ENCODE peak calls at places on chromosomes 1 and 21, in seven cellular contexts. H is heart right ventricle, Q is mesendoderm, B is cardiac fibroblast, I is kidney epithelial cell, A is endothelial cell of umbilical vein, L is fibroblast of lung. T is an unnamed sample.

GRCh38 chr1:70941563-70941962 is 106.1 kb downstream of the PTGER3 start:
- DNase-seq in H (no peak), Q (no peak), B (no peak), I (no peak), A (no peak), L (no peak), T (no peak)

GRCh38 chr1:222627232-222627631 is 9.3 kb downstream of the MIA3 start:
- DNase-seq in H (peak; percentile 7), Q (no peak), B (peak; percentile 89), I (no peak), A (peak; percentile 37), L (peak; percentile 73), T (peak; percentile 62)

GRCh38 chr1:199089393-199090122 is 450.7 kb downstream of the PTPRC start:
- DNase-seq in H (no peak), Q (no peak), B (no peak), I (no peak), A (no peak), L (no peak), T (peak; percentile 18)

GRCh38 chr1:58780586-58781452 is 3.0 kb downstream of the JUN start:
- DNase-seq in H (no peak), Q (peak; percentile 57), B (peak; percentile 50), I (no peak), A (peak; percentile 38), L (peak; percentile 36), T (no peak)

GRCh38 chr1:186965847-186966246 is 137.1 kb downstream of the PLA2G4A start:
- DNase-seq in H (no peak), Q (no peak), B (no peak), I (no peak), A (no peak), L (no peak), T (no peak)

GRCh38 chr21:43345746-43346409 is 81.1 kb downstream of the SIK1 start:
- DNase-seq in H (no peak), Q (no peak), B (peak; percentile 93), I (no peak), A (peak; percentile 50), L (peak; percentile 68), T (peak; percentile 78)

GRCh38 chr21:27365394-27365793 is 398.5 kb upstream of the ADAMTS5 start:
- DNase-seq in H (no peak), Q (no peak), B (no peak), I (no peak), A (no peak), L (peak; percentile 54), T (no peak)

GRCh38 chr1:17265162-17265561 is 16.3 kb downstream of the PADI3 start:
- DNase-seq in H (no peak), Q (peak; percentile 74), B (no peak), I (no peak), A (no peak), L (peak; percentile 30), T (no peak)

GRCh38 chr1:84834419-84835064 is 58.5 kb downstream of the LPAR3 start:
- DNase-seq in H (no peak), Q (no peak), B (peak; percentile 61), I (no peak), A (peak; percentile 62), L (peak; percentile 74), T (peak; percentile 53)

GRCh38 chr21:44443891-44444285 is 11.4 kb upstream of the LRRC3 start:
- DNase-seq in H (no peak), Q (no peak), B (no peak), I (no peak), A (no peak), L (no peak), T (no peak)

GRCh38 chr1:197029749-197030148 is 37.3 kb downstream of the F13B start:
- DNase-seq in H (no peak), Q (no peak), B (no peak), I (no peak), A (peak; percentile 17), L (no peak), T (no peak)

GRCh38 chr1:113088972-113089371 is 16.0 kb downstream of the LRIG2 start:
- DNase-seq in H (no peak), Q (no peak), B (no peak), I (no peak), A (no peak), L (peak; percentile 42), T (no peak)

GRCh38 chr21:17139696-17140095 is 373.1 kb upstream of the CXADR start:
- DNase-seq in H (no peak), Q (no peak), B (no peak), I (no peak), A (peak; percentile 23), L (no peak), T (no peak)

GRCh38 chr1:10613340-10613739 is 138.6 kb downstream of the PEX14 start:
- DNase-seq in H (no peak), Q (no peak), B (no peak), I (no peak), A (no peak), L (no peak), T (no peak)

GRCh38 chr1:24929876-24930702 is at the start of gene RUNX3:
- DNase-seq in H (no peak), Q (peak; percentile 54), B (no peak), I (no peak), A (no peak), L (no peak), T (no peak)

GRCh38 chr1:9437931-9438330 is 101.3 kb upstream of the SLC25A33 start:
- DNase-seq in H (peak; percentile 42), Q (peak; percentile 70), B (peak; percentile 38), I (no peak), A (no peak), L (peak; percentile 67), T (no peak)

GRCh38 chr1:54355931-54356679 is 50.1 kb downstream of the SSBP3 start:
- DNase-seq in H (no peak), Q (peak; percentile 92), B (no peak), I (no peak), A (no peak), L (no peak), T (no peak)

GRCh38 chr21:17105972-17106371 is 406.9 kb upstream of the CXADR start:
- DNase-seq in H (no peak), Q (no peak), B (no peak), I (no peak), A (no peak), L (no peak), T (no peak)

GRCh38 chr1:184958554-184959353 is 15.6 kb downstream of the NIBAN1 start:
- DNase-seq in H (no peak), Q (no peak), B (peak; percentile 60), I (no peak), A (no peak), L (no peak), T (no peak)

GRCh38 chr1:170096806-170097340 is 22.4 kb upstream of the KIFAP3 start:
- DNase-seq in H (no peak), Q (no peak), B (no peak), I (no peak), A (no peak), L (no peak), T (no peak)

GRCh38 chr1:184597652-184598357 is 156.9 kb downstream of the EDEM3 start:
- DNase-seq in H (no peak), Q (no peak), B (peak; percentile 37), I (no peak), A (peak; percentile 20), L (no peak), T (no peak)

GRCh38 chr1:105492941-105493340 is 1563.5 kb upstream of the PRMT6 start:
- DNase-seq in H (no peak), Q (no peak), B (peak; percentile 17), I (no peak), A (no peak), L (no peak), T (peak; percentile 26)

GRCh38 chr1:162023547-162024501 is at the start of gene OLFML2B:
- DNase-seq in H (peak; percentile 61), Q (peak; percentile 68), B (peak; percentile 80), I (peak; percentile 79), A (peak; percentile 70), L (peak; percentile 82), T (peak; percentile 63)

GRCh38 chr1:211578640-211579433 is at the start of gene SLC30A1:
- DNase-seq in H (peak; percentile 100), Q (peak; percentile 98), B (peak; percentile 99), I (peak; percentile 87), A (peak; percentile 98), L (peak; percentile 98), T (peak; percentile 93)

GRCh38 chr1:211577277-211577825 is 1.6 kb downstream of the SLC30A1 start:
- DNase-seq in H (no peak), Q (no peak), B (no peak), I (no peak), A (no peak), L (no peak), T (no peak)

GRCh38 chr1:211577826-211578639 is 928 bp downstream of the SLC30A1 start:
- DNase-seq in H (peak; percentile 63), Q (peak; percentile 90), B (peak; percentile 66), I (no peak), A (peak; percentile 74), L (peak; percentile 59), T (no peak)

GRCh38 chr1:211574705-211575104 is 4.3 kb downstream of the SLC30A1 start:
- DNase-seq in H (no peak), Q (peak; percentile 5), B (no peak), I (no peak), A (peak; percentile 38), L (peak; percentile 28), T (no peak)

DNA sequence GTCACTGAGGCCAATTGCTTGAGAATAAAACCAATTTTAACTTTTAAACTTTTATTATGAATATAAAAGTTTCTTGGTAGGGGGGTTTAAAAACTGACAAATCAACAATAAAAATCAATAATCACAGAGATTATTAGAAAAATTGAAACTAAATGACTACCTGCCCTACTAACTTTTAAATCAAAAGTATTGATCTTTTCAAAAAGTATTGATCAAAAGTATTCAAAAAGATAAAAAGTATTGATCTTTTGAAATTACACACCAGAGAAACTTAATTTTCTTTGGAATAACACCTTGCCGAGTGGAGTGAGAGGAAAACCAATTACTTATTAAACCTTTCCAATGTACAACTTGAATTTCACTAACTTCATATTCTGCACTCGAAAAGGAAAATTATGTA is 2.2 kb downstream of the SLC30A1 start:
- DNase-seq in H (no peak), Q (no peak), B (no peak), I (no peak), A (no peak), L (no peak), T (no peak)
- H3K4me3 ChIP-seq in H (peak overlapping the region; percentile 91), Q (no peak overlapping the region), B (peak overlapping the region; percentile 97), I (peak overlapping the region; percentile 97), A (peak overlapping the region; percentile 74), L (peak overlapping the region; percentile 95), T (peak overlapping the region; percentile 89)

DNA sequence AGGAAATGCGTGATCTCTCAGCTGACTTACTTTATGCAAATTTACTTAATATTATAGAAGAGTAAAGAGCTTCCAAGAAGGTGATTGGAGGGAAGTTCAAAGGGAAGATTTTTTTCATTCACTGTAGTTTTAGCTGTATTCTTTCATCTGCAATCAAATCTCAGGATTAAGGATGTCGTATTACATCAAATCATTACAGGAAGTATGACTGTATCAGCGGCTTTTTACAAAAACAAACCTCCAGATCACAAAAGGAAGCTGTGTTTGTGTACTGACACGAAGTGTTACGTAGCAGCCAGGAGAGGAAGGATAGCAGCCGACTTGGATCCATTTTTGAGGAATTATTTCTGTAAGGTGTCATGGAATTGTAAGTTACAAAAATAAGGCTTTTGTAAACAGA is 49.6 kb downstream of the KCNJ15 start:
- DNase-seq in H (no peak), Q (no peak), B (peak; percentile 71), I (no peak), A (peak; percentile 90), L (peak; percentile 89), T (peak; percentile 78)
- H3K4me3 ChIP-seq in H (no peak overlapping the region), Q (no peak overlapping the region), B (no peak overlapping the region), I (no peak overlapping the region), A (no peak overlapping the region), L (peak overlapping the region; percentile 25), T (no peak overlapping the region)

GRCh38 chr1:42946120-42947009 is 12.3 kb downstream of the SLC2A1 start:
- DNase-seq in H (no peak), Q (no peak), B (no peak), I (no peak), A (no peak), L (no peak), T (no peak)
- H3K4me3 ChIP-seq in H (no peak overlapping the region), Q (no peak overlapping the region), B (no peak overlapping the region), I (no peak overlapping the region), A (no peak overlapping the region), L (no peak overlapping the region), T (no peak overlapping the region)

GRCh38 chr1:206719169-206719839 is 34.6 kb downstream of the MAPKAPK2 start:
- DNase-seq in H (no peak), Q (no peak), B (no peak), I (no peak), A (no peak), L (no peak), T (no peak)
- H3K4me3 ChIP-seq in H (no peak overlapping the region), Q (no peak overlapping the region), B (no peak overlapping the region), I (no peak overlapping the region), A (no peak overlapping the region), L (no peak overlapping the region), T (no peak overlapping the region)

T was measured in skeletal muscle cell.